ENCODE peak calls at places on chromosomes 16 and 17, in ten cellular contexts. One of them, this sample, is unnamed.
A peak's percentile ranks its signal among the peaks of the same experiment; 100 is the strongest.

GRCh38 chr16:29876578-29877249 is 13.7 kb upstream of the CDIPT start:
- DNase-seq in psoas muscle: no peak
- DNase-seq in OCI-LY7: no peak
- DNase-seq in fibroblast of lung: no peak
- DNase-seq in activated gamma-delta T cell treated with Interleukin-2 at 50 U/mL for 16 hours: peak; percentile 30
- DNase-seq in Right ventricle myocardium inferior: no peak
- DNase-seq in stimulated activated CD8-positive, alpha-beta memory T cell treated with anti-CD3 and anti-CD28 coated beads, Interleukin-15, amount 100 ng/mL, for 4 hours: no peak
- DNase-seq in T follicular helper cell: peak; percentile 24
- DNase-seq in B cell: no peak
- DNase-seq in progenitor cell of endocrine pancreas: no peak
- DNase-seq in this sample: no peak

GRCh38 chr16:9807302-9807701 is 374.9 kb downstream of the GRIN2A start:
- DNase-seq in psoas muscle: no peak
- DNase-seq in activated gamma-delta T cell treated with Interleukin-2 at 50 U/mL for 16 hours: no peak
- DNase-seq in stimulated activated CD8-positive, alpha-beta memory T cell treated with anti-CD3 and anti-CD28 coated beads, Interleukin-15, amount 100 ng/mL, for 4 hours: no peak
- DNase-seq in OCI-LY7: no peak
- DNase-seq in B cell: no peak
- DNase-seq in Right ventricle myocardium inferior: no peak
- DNase-seq in fibroblast of lung: no peak
- DNase-seq in progenitor cell of endocrine pancreas: no peak
- DNase-seq in T follicular helper cell: no peak
- DNase-seq in this sample: no peak

GRCh38 chr16:46428108-46429061 is 192.8 kb downstream of the SHCBP1 start:
- DNase-seq in B cell: no peak
- DNase-seq in fibroblast of lung: no peak
- DNase-seq in T follicular helper cell: no peak
- DNase-seq in stimulated activated CD8-positive, alpha-beta memory T cell treated with anti-CD3 and anti-CD28 coated beads, Interleukin-15, amount 100 ng/mL, for 4 hours: no peak
- DNase-seq in activated gamma-delta T cell treated with Interleukin-2 at 50 U/mL for 16 hours: no peak
- DNase-seq in OCI-LY7: no peak
- DNase-seq in psoas muscle: no peak
- DNase-seq in Right ventricle myocardium inferior: no peak
- DNase-seq in progenitor cell of endocrine pancreas: no peak
- DNase-seq in this sample: no peak

GRCh38 chr17:45129426-45129939 is 2.8 kb downstream of the PLCD3 start:
- DNase-seq in activated gamma-delta T cell treated with Interleukin-2 at 50 U/mL for 16 hours: no peak
- DNase-seq in T follicular helper cell: no peak
- DNase-seq in OCI-LY7: no peak
- DNase-seq in progenitor cell of endocrine pancreas: no peak
- DNase-seq in psoas muscle: peak; percentile 72
- DNase-seq in fibroblast of lung: no peak
- DNase-seq in Right ventricle myocardium inferior: no peak
- DNase-seq in B cell: no peak
- DNase-seq in stimulated activated CD8-positive, alpha-beta memory T cell treated with anti-CD3 and anti-CD28 coated beads, Interleukin-15, amount 100 ng/mL, for 4 hours: no peak
- DNase-seq in this sample: no peak

GRCh38 chr16:78184554-78185183 is 85.2 kb downstream of the WWOX start:
- DNase-seq in fibroblast of lung: peak; percentile 89
- DNase-seq in activated gamma-delta T cell treated with Interleukin-2 at 50 U/mL for 16 hours: no peak
- DNase-seq in B cell: no peak
- DNase-seq in progenitor cell of endocrine pancreas: no peak
- DNase-seq in psoas muscle: no peak
- DNase-seq in stimulated activated CD8-positive, alpha-beta memory T cell treated with anti-CD3 and anti-CD28 coated beads, Interleukin-15, amount 100 ng/mL, for 4 hours: no peak
- DNase-seq in Right ventricle myocardium inferior: no peak
- DNase-seq in T follicular helper cell: no peak
- DNase-seq in OCI-LY7: no peak
- DNase-seq in this sample: no peak

GRCh38 chr17:58960068-58960467 is 146.6 kb downstream of the TRIM37 start:
- DNase-seq in psoas muscle: no peak
- DNase-seq in fibroblast of lung: peak; percentile 62
- DNase-seq in B cell: no peak
- DNase-seq in progenitor cell of endocrine pancreas: no peak
- DNase-seq in OCI-LY7: peak; percentile 18
- DNase-seq in stimulated activated CD8-positive, alpha-beta memory T cell treated with anti-CD3 and anti-CD28 coated beads, Interleukin-15, amount 100 ng/mL, for 4 hours: no peak
- DNase-seq in T follicular helper cell: no peak
- DNase-seq in Right ventricle myocardium inferior: no peak
- DNase-seq in activated gamma-delta T cell treated with Interleukin-2 at 50 U/mL for 16 hours: no peak
- DNase-seq in this sample: no peak

GRCh38 chr16:70508752-70509151 is 14.6 kb downstream of the COG4 start:
- DNase-seq in stimulated activated CD8-positive, alpha-beta memory T cell treated with anti-CD3 and anti-CD28 coated beads, Interleukin-15, amount 100 ng/mL, for 4 hours: no peak
- DNase-seq in psoas muscle: no peak
- DNase-seq in Right ventricle myocardium inferior: no peak
- DNase-seq in progenitor cell of endocrine pancreas: no peak
- DNase-seq in fibroblast of lung: peak; percentile 15
- DNase-seq in B cell: no peak
- DNase-seq in T follicular helper cell: no peak
- DNase-seq in activated gamma-delta T cell treated with Interleukin-2 at 50 U/mL for 16 hours: no peak
- DNase-seq in OCI-LY7: peak; percentile 64
- DNase-seq in this sample: no peak

GRCh38 chr17:31261596-31261995 is 35.4 kb downstream of the OMG start:
- DNase-seq in Right ventricle myocardium inferior: no peak
- DNase-seq in activated gamma-delta T cell treated with Interleukin-2 at 50 U/mL for 16 hours: no peak
- DNase-seq in fibroblast of lung: no peak
- DNase-seq in progenitor cell of endocrine pancreas: no peak
- DNase-seq in psoas muscle: no peak
- DNase-seq in T follicular helper cell: no peak
- DNase-seq in B cell: no peak
- DNase-seq in OCI-LY7: no peak
- DNase-seq in stimulated activated CD8-positive, alpha-beta memory T cell treated with anti-CD3 and anti-CD28 coated beads, Interleukin-15, amount 100 ng/mL, for 4 hours: no peak
- DNase-seq in this sample: no peak

GRCh38 chr16:86934581-86935322 is 356.4 kb downstream of the FOXL1 start:
- DNase-seq in psoas muscle: no peak
- DNase-seq in B cell: no peak
- DNase-seq in progenitor cell of endocrine pancreas: no peak
- DNase-seq in Right ventricle myocardium inferior: no peak
- DNase-seq in OCI-LY7: no peak
- DNase-seq in T follicular helper cell: no peak
- DNase-seq in fibroblast of lung: no peak
- DNase-seq in stimulated activated CD8-positive, alpha-beta memory T cell treated with anti-CD3 and anti-CD28 coated beads, Interleukin-15, amount 100 ng/mL, for 4 hours: no peak
- DNase-seq in activated gamma-delta T cell treated with Interleukin-2 at 50 U/mL for 16 hours: no peak
- DNase-seq in this sample: no peak

GRCh38 chr17:50316016-50316587 is 29.8 kb upstream of the XYLT2 start:
- DNase-seq in activated gamma-delta T cell treated with Interleukin-2 at 50 U/mL for 16 hours: no peak
- DNase-seq in OCI-LY7: no peak
- DNase-seq in Right ventricle myocardium inferior: no peak
- DNase-seq in progenitor cell of endocrine pancreas: no peak
- DNase-seq in stimulated activated CD8-positive, alpha-beta memory T cell treated with anti-CD3 and anti-CD28 coated beads, Interleukin-15, amount 100 ng/mL, for 4 hours: no peak
- DNase-seq in T follicular helper cell: no peak
- DNase-seq in B cell: no peak
- DNase-seq in psoas muscle: no peak
- DNase-seq in fibroblast of lung: no peak
- DNase-seq in this sample: no peak

GRCh38 chr17:81733507-81734404 is 21.7 kb downstream of the SLC25A10 start:
- DNase-seq in progenitor cell of endocrine pancreas: peak; percentile 75
- DNase-seq in fibroblast of lung: peak; percentile 62
- DNase-seq in B cell: no peak
- DNase-seq in stimulated activated CD8-positive, alpha-beta memory T cell treated with anti-CD3 and anti-CD28 coated beads, Interleukin-15, amount 100 ng/mL, for 4 hours: no peak
- DNase-seq in psoas muscle: peak; percentile 85
- DNase-seq in OCI-LY7: peak; percentile 72
- DNase-seq in Right ventricle myocardium inferior: peak; percentile 93
- DNase-seq in T follicular helper cell: no peak
- DNase-seq in activated gamma-delta T cell treated with Interleukin-2 at 50 U/mL for 16 hours: peak; percentile 56
- DNase-seq in this sample: peak; percentile 62

GRCh38 chr17:29568331-29569244 is at the start of gene TP53I13:
- DNase-seq in Right ventricle myocardium inferior: peak; percentile 94
- DNase-seq in B cell: peak; percentile 92
- DNase-seq in OCI-LY7: peak; percentile 93
- DNase-seq in progenitor cell of endocrine pancreas: peak; percentile 71
- DNase-seq in stimulated activated CD8-positive, alpha-beta memory T cell treated with anti-CD3 and anti-CD28 coated beads, Interleukin-15, amount 100 ng/mL, for 4 hours: peak; percentile 84
- DNase-seq in fibroblast of lung: peak; percentile 83
- DNase-seq in psoas muscle: peak; percentile 91
- DNase-seq in T follicular helper cell: peak; percentile 80
- DNase-seq in activated gamma-delta T cell treated with Interleukin-2 at 50 U/mL for 16 hours: peak; percentile 87
- DNase-seq in this sample: peak; percentile 84

GRCh38 chr17:75509528-75510258 is 5.6 kb downstream of the CASKIN2 start:
- DNase-seq in progenitor cell of endocrine pancreas: no peak
- DNase-seq in psoas muscle: no peak
- DNase-seq in Right ventricle myocardium inferior: peak; percentile 76
- DNase-seq in OCI-LY7: no peak
- DNase-seq in activated gamma-delta T cell treated with Interleukin-2 at 50 U/mL for 16 hours: no peak
- DNase-seq in T follicular helper cell: no peak
- DNase-seq in stimulated activated CD8-positive, alpha-beta memory T cell treated with anti-CD3 and anti-CD28 coated beads, Interleukin-15, amount 100 ng/mL, for 4 hours: no peak
- DNase-seq in fibroblast of lung: no peak
- DNase-seq in B cell: no peak
- DNase-seq in this sample: no peak

GRCh38 chr16:14013145-14013570 is 58.0 kb upstream of the MRTFB start:
- DNase-seq in progenitor cell of endocrine pancreas: no peak
- DNase-seq in psoas muscle: no peak
- DNase-seq in B cell: no peak
- DNase-seq in fibroblast of lung: no peak
- DNase-seq in T follicular helper cell: no peak
- DNase-seq in OCI-LY7: no peak
- DNase-seq in activated gamma-delta T cell treated with Interleukin-2 at 50 U/mL for 16 hours: no peak
- DNase-seq in Right ventricle myocardium inferior: no peak
- DNase-seq in stimulated activated CD8-positive, alpha-beta memory T cell treated with anti-CD3 and anti-CD28 coated beads, Interleukin-15, amount 100 ng/mL, for 4 hours: no peak
- DNase-seq in this sample: no peak

GRCh38 chr17:1644493-1645206 is 882 bp downstream of the SCARF1 start:
- DNase-seq in stimulated activated CD8-positive, alpha-beta memory T cell treated with anti-CD3 and anti-CD28 coated beads, Interleukin-15, amount 100 ng/mL, for 4 hours: no peak
- DNase-seq in progenitor cell of endocrine pancreas: no peak
- DNase-seq in T follicular helper cell: no peak
- DNase-seq in OCI-LY7: no peak
- DNase-seq in Right ventricle myocardium inferior: peak; percentile 66
- DNase-seq in activated gamma-delta T cell treated with Interleukin-2 at 50 U/mL for 16 hours: no peak
- DNase-seq in fibroblast of lung: no peak
- DNase-seq in psoas muscle: no peak
- DNase-seq in B cell: peak; percentile 77
- DNase-seq in this sample: no peak

GRCh38 chr17:51439395-51440229 is 179.3 kb downstream of the UTP18 start:
- DNase-seq in fibroblast of lung: no peak
- DNase-seq in progenitor cell of endocrine pancreas: no peak
- DNase-seq in T follicular helper cell: no peak
- DNase-seq in B cell: no peak
- DNase-seq in stimulated activated CD8-positive, alpha-beta memory T cell treated with anti-CD3 and anti-CD28 coated beads, Interleukin-15, amount 100 ng/mL, for 4 hours: no peak
- DNase-seq in psoas muscle: no peak
- DNase-seq in activated gamma-delta T cell treated with Interleukin-2 at 50 U/mL for 16 hours: no peak
- DNase-seq in Right ventricle myocardium inferior: no peak
- DNase-seq in OCI-LY7: no peak
- DNase-seq in this sample: no peak

GRCh38 chr17:31549121-31549524 is 157.6 kb downstream of the RAB11FIP4 start:
- DNase-seq in progenitor cell of endocrine pancreas: no peak
- DNase-seq in Right ventricle myocardium inferior: no peak
- DNase-seq in stimulated activated CD8-positive, alpha-beta memory T cell treated with anti-CD3 and anti-CD28 coated beads, Interleukin-15, amount 100 ng/mL, for 4 hours: no peak
- DNase-seq in activated gamma-delta T cell treated with Interleukin-2 at 50 U/mL for 16 hours: no peak
- DNase-seq in psoas muscle: no peak
- DNase-seq in fibroblast of lung: no peak
- DNase-seq in T follicular helper cell: no peak
- DNase-seq in B cell: no peak
- DNase-seq in OCI-LY7: peak; percentile 50
- DNase-seq in this sample: no peak

GRCh38 chr16:69315486-69316311 is 4.5 kb downstream of the VPS4A start:
- DNase-seq in B cell: no peak
- DNase-seq in OCI-LY7: no peak
- DNase-seq in stimulated activated CD8-positive, alpha-beta memory T cell treated with anti-CD3 and anti-CD28 coated beads, Interleukin-15, amount 100 ng/mL, for 4 hours: no peak
- DNase-seq in fibroblast of lung: no peak
- DNase-seq in Right ventricle myocardium inferior: no peak
- DNase-seq in psoas muscle: no peak
- DNase-seq in progenitor cell of endocrine pancreas: no peak
- DNase-seq in T follicular helper cell: no peak
- DNase-seq in activated gamma-delta T cell treated with Interleukin-2 at 50 U/mL for 16 hours: no peak
- DNase-seq in this sample: no peak

GRCh38 chr16:66619534-66620418 is 15.3 kb downstream of the CMTM3 start:
- DNase-seq in B cell: no peak
- DNase-seq in activated gamma-delta T cell treated with Interleukin-2 at 50 U/mL for 16 hours: no peak
- DNase-seq in psoas muscle: no peak
- DNase-seq in Right ventricle myocardium inferior: no peak
- DNase-seq in fibroblast of lung: peak; percentile 67
- DNase-seq in progenitor cell of endocrine pancreas: no peak
- DNase-seq in T follicular helper cell: no peak
- DNase-seq in OCI-LY7: peak; percentile 39
- DNase-seq in stimulated activated CD8-positive, alpha-beta memory T cell treated with anti-CD3 and anti-CD28 coated beads, Interleukin-15, amount 100 ng/mL, for 4 hours: no peak
- DNase-seq in this sample: no peak

GRCh38 chr17:11803226-11803625 is 194.0 kb downstream of the ZNF18 start:
- DNase-seq in T follicular helper cell: no peak
- DNase-seq in fibroblast of lung: no peak
- DNase-seq in activated gamma-delta T cell treated with Interleukin-2 at 50 U/mL for 16 hours: no peak
- DNase-seq in progenitor cell of endocrine pancreas: no peak
- DNase-seq in B cell: no peak
- DNase-seq in psoas muscle: no peak
- DNase-seq in stimulated activated CD8-positive, alpha-beta memory T cell treated with anti-CD3 and anti-CD28 coated beads, Interleukin-15, amount 100 ng/mL, for 4 hours: no peak
- DNase-seq in OCI-LY7: no peak
- DNase-seq in Right ventricle myocardium inferior: no peak
- DNase-seq in this sample: no peak

GRCh38 chr16:50326835-50327465 is 41.8 kb downstream of the BRD7 start:
- DNase-seq in Right ventricle myocardium inferior: no peak
- DNase-seq in progenitor cell of endocrine pancreas: no peak
- DNase-seq in B cell: peak; percentile 58
- DNase-seq in OCI-LY7: peak; percentile 68
- DNase-seq in activated gamma-delta T cell treated with Interleukin-2 at 50 U/mL for 16 hours: peak; percentile 75
- DNase-seq in T follicular helper cell: peak; percentile 46
- DNase-seq in psoas muscle: peak; percentile 24
- DNase-seq in stimulated activated CD8-positive, alpha-beta memory T cell treated with anti-CD3 and anti-CD28 coated beads, Interleukin-15, amount 100 ng/mL, for 4 hours: peak; percentile 26
- DNase-seq in fibroblast of lung: peak; percentile 31
- DNase-seq in this sample: no peak

GRCh38 chr16:82630688-82631087 is 3.9 kb downstream of the CDH13 start:
- DNase-seq in fibroblast of lung: peak; percentile 61
- DNase-seq in progenitor cell of endocrine pancreas: no peak
- DNase-seq in OCI-LY7: no peak
- DNase-seq in psoas muscle: no peak
- DNase-seq in B cell: no peak
- DNase-seq in activated gamma-delta T cell treated with Interleukin-2 at 50 U/mL for 16 hours: no peak
- DNase-seq in T follicular helper cell: no peak
- DNase-seq in Right ventricle myocardium inferior: no peak
- DNase-seq in stimulated activated CD8-positive, alpha-beta memory T cell treated with anti-CD3 and anti-CD28 coated beads, Interleukin-15, amount 100 ng/mL, for 4 hours: no peak
- DNase-seq in this sample: no peak

GRCh38 chr16:4412159-4412558 is 4.2 kb downstream of the CORO7 start:
- DNase-seq in fibroblast of lung: no peak
- DNase-seq in activated gamma-delta T cell treated with Interleukin-2 at 50 U/mL for 16 hours: no peak
- DNase-seq in B cell: no peak
- DNase-seq in psoas muscle: no peak
- DNase-seq in progenitor cell of endocrine pancreas: no peak
- DNase-seq in Right ventricle myocardium inferior: no peak
- DNase-seq in T follicular helper cell: no peak
- DNase-seq in stimulated activated CD8-positive, alpha-beta memory T cell treated with anti-CD3 and anti-CD28 coated beads, Interleukin-15, amount 100 ng/mL, for 4 hours: no peak
- DNase-seq in OCI-LY7: no peak
- DNase-seq in this sample: no peak

GRCh38 chr16:49980166-49980565 is 44.9 kb upstream of the CNEP1R1 start:
- DNase-seq in psoas muscle: no peak
- DNase-seq in stimulated activated CD8-positive, alpha-beta memory T cell treated with anti-CD3 and anti-CD28 coated beads, Interleukin-15, amount 100 ng/mL, for 4 hours: no peak
- DNase-seq in OCI-LY7: no peak
- DNase-seq in T follicular helper cell: no peak
- DNase-seq in fibroblast of lung: no peak
- DNase-seq in Right ventricle myocardium inferior: no peak
- DNase-seq in B cell: no peak
- DNase-seq in progenitor cell of endocrine pancreas: no peak
- DNase-seq in activated gamma-delta T cell treated with Interleukin-2 at 50 U/mL for 16 hours: no peak
- DNase-seq in this sample: no peak

GRCh38 chr17:27980035-27980434 is 62.4 kb upstream of the NLK start:
- DNase-seq in OCI-LY7: no peak
- DNase-seq in Right ventricle myocardium inferior: no peak
- DNase-seq in fibroblast of lung: no peak
- DNase-seq in B cell: no peak
- DNase-seq in psoas muscle: no peak
- DNase-seq in stimulated activated CD8-positive, alpha-beta memory T cell treated with anti-CD3 and anti-CD28 coated beads, Interleukin-15, amount 100 ng/mL, for 4 hours: no peak
- DNase-seq in activated gamma-delta T cell treated with Interleukin-2 at 50 U/mL for 16 hours: no peak
- DNase-seq in T follicular helper cell: no peak
- DNase-seq in progenitor cell of endocrine pancreas: no peak
- DNase-seq in this sample: no peak

GRCh38 chr17:65888649-65889048 is 303.3 kb downstream of the CEP112 start:
- DNase-seq in stimulated activated CD8-positive, alpha-beta memory T cell treated with anti-CD3 and anti-CD28 coated beads, Interleukin-15, amount 100 ng/mL, for 4 hours: no peak
- DNase-seq in OCI-LY7: no peak
- DNase-seq in psoas muscle: no peak
- DNase-seq in T follicular helper cell: no peak
- DNase-seq in fibroblast of lung: no peak
- DNase-seq in activated gamma-delta T cell treated with Interleukin-2 at 50 U/mL for 16 hours: no peak
- DNase-seq in Right ventricle myocardium inferior: no peak
- DNase-seq in progenitor cell of endocrine pancreas: no peak
- DNase-seq in B cell: no peak
- DNase-seq in this sample: no peak

GRCh38 chr17:38420518-38420917 is 7.7 kb upstream of the ARHGAP23 start:
- DNase-seq in B cell: no peak
- DNase-seq in progenitor cell of endocrine pancreas: no peak
- DNase-seq in T follicular helper cell: no peak
- DNase-seq in activated gamma-delta T cell treated with Interleukin-2 at 50 U/mL for 16 hours: no peak
- DNase-seq in fibroblast of lung: no peak
- DNase-seq in stimulated activated CD8-positive, alpha-beta memory T cell treated with anti-CD3 and anti-CD28 coated beads, Interleukin-15, amount 100 ng/mL, for 4 hours: no peak
- DNase-seq in OCI-LY7: no peak
- DNase-seq in psoas muscle: no peak
- DNase-seq in Right ventricle myocardium inferior: no peak
- DNase-seq in this sample: no peak

GRCh38 chr17:32755045-32755805 is 121.7 kb downstream of the MYO1D start:
- DNase-seq in OCI-LY7: peak; percentile 55
- DNase-seq in progenitor cell of endocrine pancreas: no peak
- DNase-seq in stimulated activated CD8-positive, alpha-beta memory T cell treated with anti-CD3 and anti-CD28 coated beads, Interleukin-15, amount 100 ng/mL, for 4 hours: no peak
- DNase-seq in fibroblast of lung: peak; percentile 86
- DNase-seq in B cell: no peak
- DNase-seq in psoas muscle: no peak
- DNase-seq in T follicular helper cell: no peak
- DNase-seq in activated gamma-delta T cell treated with Interleukin-2 at 50 U/mL for 16 hours: no peak
- DNase-seq in Right ventricle myocardium inferior: no peak
- DNase-seq in this sample: no peak

This sample was measured in mesothelial cell of epicardium.